ENCODE peak calls at places on chromosomes 11 and 22, in seven cellular contexts. One of them, this sample, is unnamed.

GRCh38 chr11:94602430-94603372 is 35.5 kb downstream of the PIWIL4 start:
- DNase-seq in non-pigmented ciliary epithelial cell: no peak
- DNase-seq in RWPE1: peak; percentile 66
- DNase-seq in gastrocnemius medialis: peak; percentile 11
- DNase-seq in activated effector memory CD4-positive, alpha-beta T cell treated with anti-CD3 and anti-CD28 coated beads, Interleukin-2, amount 50 U/mL, for 16 hours: no peak
- DNase-seq in mucosa of descending colon: peak; percentile 88
- DNase-seq in stimulated activated CD4-positive, alpha-beta T cell treated with anti-CD3 and anti-CD28 coated beads, Interleukin-12 subunit alpha, Interleukin-12 subunit beta, amount 100 ng/mL, for 48 hours: peak; percentile 8
- DNase-seq in this sample: no peak

GRCh38 chr22:32473388-32473952 is 1.1 kb upstream of the FBXO7 start:
- DNase-seq in non-pigmented ciliary epithelial cell: no peak
- DNase-seq in RWPE1: peak; percentile 23
- DNase-seq in gastrocnemius medialis: no peak
- DNase-seq in activated effector memory CD4-positive, alpha-beta T cell treated with anti-CD3 and anti-CD28 coated beads, Interleukin-2, amount 50 U/mL, for 16 hours: peak; percentile 65
- DNase-seq in mucosa of descending colon: peak; percentile 70
- DNase-seq in stimulated activated CD4-positive, alpha-beta T cell treated with anti-CD3 and anti-CD28 coated beads, Interleukin-12 subunit alpha, Interleukin-12 subunit beta, amount 100 ng/mL, for 48 hours: no peak
- DNase-seq in this sample: peak; percentile 59

GRCh38 chr11:115933564-115933963 is 429.3 kb upstream of the CADM1 start:
- DNase-seq in non-pigmented ciliary epithelial cell: no peak
- DNase-seq in RWPE1: no peak
- DNase-seq in gastrocnemius medialis: no peak
- DNase-seq in activated effector memory CD4-positive, alpha-beta T cell treated with anti-CD3 and anti-CD28 coated beads, Interleukin-2, amount 50 U/mL, for 16 hours: no peak
- DNase-seq in mucosa of descending colon: no peak
- DNase-seq in stimulated activated CD4-positive, alpha-beta T cell treated with anti-CD3 and anti-CD28 coated beads, Interleukin-12 subunit alpha, Interleukin-12 subunit beta, amount 100 ng/mL, for 48 hours: no peak
- DNase-seq in this sample: no peak

GRCh38 chr22:42365337-42365865 is 66.8 kb downstream of the NFAM1 start:
- DNase-seq in non-pigmented ciliary epithelial cell: no peak
- DNase-seq in RWPE1: no peak
- DNase-seq in gastrocnemius medialis: no peak
- DNase-seq in activated effector memory CD4-positive, alpha-beta T cell treated with anti-CD3 and anti-CD28 coated beads, Interleukin-2, amount 50 U/mL, for 16 hours: no peak
- DNase-seq in mucosa of descending colon: no peak
- DNase-seq in stimulated activated CD4-positive, alpha-beta T cell treated with anti-CD3 and anti-CD28 coated beads, Interleukin-12 subunit alpha, Interleukin-12 subunit beta, amount 100 ng/mL, for 48 hours: no peak
- DNase-seq in this sample: peak; percentile 45

GRCh38 chr11:126140106-126140931 is 71.1 kb downstream of the RPUSD4 start:
- DNase-seq in non-pigmented ciliary epithelial cell: no peak
- DNase-seq in RWPE1: no peak
- DNase-seq in gastrocnemius medialis: no peak
- DNase-seq in activated effector memory CD4-positive, alpha-beta T cell treated with anti-CD3 and anti-CD28 coated beads, Interleukin-2, amount 50 U/mL, for 16 hours: no peak
- DNase-seq in mucosa of descending colon: no peak
- DNase-seq in stimulated activated CD4-positive, alpha-beta T cell treated with anti-CD3 and anti-CD28 coated beads, Interleukin-12 subunit alpha, Interleukin-12 subunit beta, amount 100 ng/mL, for 48 hours: no peak
- DNase-seq in this sample: no peak

GRCh38 chr11:20610825-20611224 is 11.4 kb downstream of the SLC6A5 start:
- DNase-seq in non-pigmented ciliary epithelial cell: no peak
- DNase-seq in RWPE1: no peak
- DNase-seq in gastrocnemius medialis: no peak
- DNase-seq in activated effector memory CD4-positive, alpha-beta T cell treated with anti-CD3 and anti-CD28 coated beads, Interleukin-2, amount 50 U/mL, for 16 hours: no peak
- DNase-seq in mucosa of descending colon: no peak
- DNase-seq in stimulated activated CD4-positive, alpha-beta T cell treated with anti-CD3 and anti-CD28 coated beads, Interleukin-12 subunit alpha, Interleukin-12 subunit beta, amount 100 ng/mL, for 48 hours: no peak
- DNase-seq in this sample: no peak

GRCh38 chr11:3192511-3193372 is 25.9 kb downstream of the MRGPRG start:
- DNase-seq in non-pigmented ciliary epithelial cell: no peak
- DNase-seq in RWPE1: no peak
- DNase-seq in gastrocnemius medialis: no peak
- DNase-seq in activated effector memory CD4-positive, alpha-beta T cell treated with anti-CD3 and anti-CD28 coated beads, Interleukin-2, amount 50 U/mL, for 16 hours: peak; percentile 60
- DNase-seq in mucosa of descending colon: no peak
- DNase-seq in stimulated activated CD4-positive, alpha-beta T cell treated with anti-CD3 and anti-CD28 coated beads, Interleukin-12 subunit alpha, Interleukin-12 subunit beta, amount 100 ng/mL, for 48 hours: no peak
- DNase-seq in this sample: no peak

GRCh38 chr11:69353696-69354544 is 60.0 kb downstream of the MYEOV start:
- DNase-seq in non-pigmented ciliary epithelial cell: no peak
- DNase-seq in RWPE1: no peak
- DNase-seq in gastrocnemius medialis: no peak
- DNase-seq in activated effector memory CD4-positive, alpha-beta T cell treated with anti-CD3 and anti-CD28 coated beads, Interleukin-2, amount 50 U/mL, for 16 hours: peak; percentile 59
- DNase-seq in mucosa of descending colon: no peak
- DNase-seq in stimulated activated CD4-positive, alpha-beta T cell treated with anti-CD3 and anti-CD28 coated beads, Interleukin-12 subunit alpha, Interleukin-12 subunit beta, amount 100 ng/mL, for 48 hours: no peak
- DNase-seq in this sample: no peak

GRCh38 chr22:35928273-35928798 is 100.3 kb downstream of the RBFOX2 start:
- DNase-seq in non-pigmented ciliary epithelial cell: no peak
- DNase-seq in RWPE1: no peak
- DNase-seq in gastrocnemius medialis: no peak
- DNase-seq in activated effector memory CD4-positive, alpha-beta T cell treated with anti-CD3 and anti-CD28 coated beads, Interleukin-2, amount 50 U/mL, for 16 hours: no peak
- DNase-seq in mucosa of descending colon: no peak
- DNase-seq in stimulated activated CD4-positive, alpha-beta T cell treated with anti-CD3 and anti-CD28 coated beads, Interleukin-12 subunit alpha, Interleukin-12 subunit beta, amount 100 ng/mL, for 48 hours: no peak
- DNase-seq in this sample: no peak

GRCh38 chr22:42645341-42645937 is 3.8 kb downstream of the CYB5R3 start:
- DNase-seq in non-pigmented ciliary epithelial cell: no peak
- DNase-seq in RWPE1: no peak
- DNase-seq in gastrocnemius medialis: no peak
- DNase-seq in activated effector memory CD4-positive, alpha-beta T cell treated with anti-CD3 and anti-CD28 coated beads, Interleukin-2, amount 50 U/mL, for 16 hours: no peak
- DNase-seq in mucosa of descending colon: no peak
- DNase-seq in stimulated activated CD4-positive, alpha-beta T cell treated with anti-CD3 and anti-CD28 coated beads, Interleukin-12 subunit alpha, Interleukin-12 subunit beta, amount 100 ng/mL, for 48 hours: no peak
- DNase-seq in this sample: no peak

GRCh38 chr11:126039485-126040271 is 23.0 kb downstream of the CDON start:
- DNase-seq in non-pigmented ciliary epithelial cell: no peak
- DNase-seq in RWPE1: peak; percentile 14
- DNase-seq in gastrocnemius medialis: no peak
- DNase-seq in activated effector memory CD4-positive, alpha-beta T cell treated with anti-CD3 and anti-CD28 coated beads, Interleukin-2, amount 50 U/mL, for 16 hours: no peak
- DNase-seq in mucosa of descending colon: no peak
- DNase-seq in stimulated activated CD4-positive, alpha-beta T cell treated with anti-CD3 and anti-CD28 coated beads, Interleukin-12 subunit alpha, Interleukin-12 subunit beta, amount 100 ng/mL, for 48 hours: no peak
- DNase-seq in this sample: no peak

GRCh38 chr22:31378123-31378522 is 21.3 kb upstream of the DRG1 start:
- DNase-seq in non-pigmented ciliary epithelial cell: no peak
- DNase-seq in RWPE1: no peak
- DNase-seq in gastrocnemius medialis: no peak
- DNase-seq in activated effector memory CD4-positive, alpha-beta T cell treated with anti-CD3 and anti-CD28 coated beads, Interleukin-2, amount 50 U/mL, for 16 hours: no peak
- DNase-seq in mucosa of descending colon: no peak
- DNase-seq in stimulated activated CD4-positive, alpha-beta T cell treated with anti-CD3 and anti-CD28 coated beads, Interleukin-12 subunit alpha, Interleukin-12 subunit beta, amount 100 ng/mL, for 48 hours: no peak
- DNase-seq in this sample: no peak

GRCh38 chr11:24198458-24198857 is 298.4 kb upstream of the LUZP2 start:
- DNase-seq in non-pigmented ciliary epithelial cell: peak; percentile 24
- DNase-seq in RWPE1: no peak
- DNase-seq in gastrocnemius medialis: no peak
- DNase-seq in activated effector memory CD4-positive, alpha-beta T cell treated with anti-CD3 and anti-CD28 coated beads, Interleukin-2, amount 50 U/mL, for 16 hours: no peak
- DNase-seq in mucosa of descending colon: no peak
- DNase-seq in stimulated activated CD4-positive, alpha-beta T cell treated with anti-CD3 and anti-CD28 coated beads, Interleukin-12 subunit alpha, Interleukin-12 subunit beta, amount 100 ng/mL, for 48 hours: no peak
- DNase-seq in this sample: no peak

GRCh38 chr11:76599041-76600013 is 71.2 kb downstream of the LRRC32 start:
- DNase-seq in non-pigmented ciliary epithelial cell: no peak
- DNase-seq in RWPE1: no peak
- DNase-seq in gastrocnemius medialis: no peak
- DNase-seq in activated effector memory CD4-positive, alpha-beta T cell treated with anti-CD3 and anti-CD28 coated beads, Interleukin-2, amount 50 U/mL, for 16 hours: no peak
- DNase-seq in mucosa of descending colon: no peak
- DNase-seq in stimulated activated CD4-positive, alpha-beta T cell treated with anti-CD3 and anti-CD28 coated beads, Interleukin-12 subunit alpha, Interleukin-12 subunit beta, amount 100 ng/mL, for 48 hours: no peak
- DNase-seq in this sample: no peak

GRCh38 chr11:100682247-100682969 is 4.7 kb upstream of the ARHGAP42 start:
- DNase-seq in non-pigmented ciliary epithelial cell: no peak
- DNase-seq in RWPE1: peak; percentile 18
- DNase-seq in gastrocnemius medialis: no peak
- DNase-seq in activated effector memory CD4-positive, alpha-beta T cell treated with anti-CD3 and anti-CD28 coated beads, Interleukin-2, amount 50 U/mL, for 16 hours: no peak
- DNase-seq in mucosa of descending colon: no peak
- DNase-seq in stimulated activated CD4-positive, alpha-beta T cell treated with anti-CD3 and anti-CD28 coated beads, Interleukin-12 subunit alpha, Interleukin-12 subunit beta, amount 100 ng/mL, for 48 hours: no peak
- DNase-seq in this sample: no peak

This sample was measured in DMS153.